ENCODE peak calls at places on chromosomes 7 and 10, in nine cellular contexts. One of them, this sample, is unnamed.

GRCh38 chr7:155232911-155233702 is 64.6 kb upstream of the INSIG1 start:
- DNase-seq in sigmoid colon: no peak
- DNase-seq in mucosa of gallbladder: no peak
- DNase-seq in stimulated activated CD8-positive, alpha-beta memory T cell treated with anti-CD3 and anti-CD28 coated beads, Interleukin-7, amount 100 ng/mL, for 1 hour: no peak
- DNase-seq in Panc1: no peak
- DNase-seq in pancreas: peak; percentile 26
- DNase-seq in stimulated activated CD4-positive, alpha-beta T cell treated with anti-CD3 and anti-CD28 coated beads, Interleukin-1b, Interleukin-23, amount 100 ng/mL, for 4 hours: no peak
- DNase-seq in H54: no peak
- DNase-seq in anterior cingulate cortex: no peak
- DNase-seq in this sample: no peak

GRCh38 chr7:98242342-98242741 is 9.7 kb downstream of the TECPR1 start:
- DNase-seq in sigmoid colon: no peak
- DNase-seq in mucosa of gallbladder: no peak
- DNase-seq in stimulated activated CD8-positive, alpha-beta memory T cell treated with anti-CD3 and anti-CD28 coated beads, Interleukin-7, amount 100 ng/mL, for 1 hour: no peak
- DNase-seq in Panc1: no peak
- DNase-seq in pancreas: no peak
- DNase-seq in stimulated activated CD4-positive, alpha-beta T cell treated with anti-CD3 and anti-CD28 coated beads, Interleukin-1b, Interleukin-23, amount 100 ng/mL, for 4 hours: no peak
- DNase-seq in H54: no peak
- DNase-seq in anterior cingulate cortex: no peak
- DNase-seq in this sample: no peak

GRCh38 chr7:15866753-15867152 is 180.3 kb upstream of the MEOX2 start:
- DNase-seq in sigmoid colon: no peak
- DNase-seq in mucosa of gallbladder: no peak
- DNase-seq in stimulated activated CD8-positive, alpha-beta memory T cell treated with anti-CD3 and anti-CD28 coated beads, Interleukin-7, amount 100 ng/mL, for 1 hour: no peak
- DNase-seq in Panc1: no peak
- DNase-seq in pancreas: no peak
- DNase-seq in stimulated activated CD4-positive, alpha-beta T cell treated with anti-CD3 and anti-CD28 coated beads, Interleukin-1b, Interleukin-23, amount 100 ng/mL, for 4 hours: no peak
- DNase-seq in H54: no peak
- DNase-seq in anterior cingulate cortex: no peak
- DNase-seq in this sample: no peak

GRCh38 chr7:73606801-73607691 is 17.3 kb downstream of the MLXIPL start:
- DNase-seq in sigmoid colon: no peak
- DNase-seq in mucosa of gallbladder: no peak
- DNase-seq in stimulated activated CD8-positive, alpha-beta memory T cell treated with anti-CD3 and anti-CD28 coated beads, Interleukin-7, amount 100 ng/mL, for 1 hour: peak; percentile 60
- DNase-seq in Panc1: no peak
- DNase-seq in pancreas: peak; percentile 88
- DNase-seq in stimulated activated CD4-positive, alpha-beta T cell treated with anti-CD3 and anti-CD28 coated beads, Interleukin-1b, Interleukin-23, amount 100 ng/mL, for 4 hours: peak; percentile 69
- DNase-seq in H54: peak; percentile 63
- DNase-seq in anterior cingulate cortex: peak; percentile 11
- DNase-seq in this sample: peak; percentile 71

GRCh38 chr10:1420663-1421362 is 316.5 kb downstream of the ADARB2 start:
- DNase-seq in sigmoid colon: no peak
- DNase-seq in mucosa of gallbladder: peak; percentile 65
- DNase-seq in stimulated activated CD8-positive, alpha-beta memory T cell treated with anti-CD3 and anti-CD28 coated beads, Interleukin-7, amount 100 ng/mL, for 1 hour: peak; percentile 22
- DNase-seq in Panc1: peak; percentile 43
- DNase-seq in pancreas: peak; percentile 85
- DNase-seq in stimulated activated CD4-positive, alpha-beta T cell treated with anti-CD3 and anti-CD28 coated beads, Interleukin-1b, Interleukin-23, amount 100 ng/mL, for 4 hours: peak; percentile 58
- DNase-seq in H54: peak; percentile 30
- DNase-seq in anterior cingulate cortex: peak; percentile 34
- DNase-seq in this sample: peak; percentile 73

GRCh38 chr10:70690584-70690983 is 18.3 kb downstream of the ADAMTS14 start:
- DNase-seq in sigmoid colon: no peak
- DNase-seq in mucosa of gallbladder: no peak
- DNase-seq in stimulated activated CD8-positive, alpha-beta memory T cell treated with anti-CD3 and anti-CD28 coated beads, Interleukin-7, amount 100 ng/mL, for 1 hour: no peak
- DNase-seq in Panc1: no peak
- DNase-seq in pancreas: no peak
- DNase-seq in stimulated activated CD4-positive, alpha-beta T cell treated with anti-CD3 and anti-CD28 coated beads, Interleukin-1b, Interleukin-23, amount 100 ng/mL, for 4 hours: no peak
- DNase-seq in H54: no peak
- DNase-seq in anterior cingulate cortex: no peak
- DNase-seq in this sample: no peak

GRCh38 chr10:98374176-98374969 is 40.6 kb downstream of the PYROXD2 start:
- DNase-seq in sigmoid colon: no peak
- DNase-seq in mucosa of gallbladder: peak; percentile 31
- DNase-seq in stimulated activated CD8-positive, alpha-beta memory T cell treated with anti-CD3 and anti-CD28 coated beads, Interleukin-7, amount 100 ng/mL, for 1 hour: no peak
- DNase-seq in Panc1: no peak
- DNase-seq in pancreas: no peak
- DNase-seq in stimulated activated CD4-positive, alpha-beta T cell treated with anti-CD3 and anti-CD28 coated beads, Interleukin-1b, Interleukin-23, amount 100 ng/mL, for 4 hours: no peak
- DNase-seq in H54: peak; percentile 50
- DNase-seq in anterior cingulate cortex: no peak
- DNase-seq in this sample: no peak

GRCh38 chr7:130151591-130152269 is 53.5 kb downstream of the TMEM209 start:
- DNase-seq in sigmoid colon: no peak
- DNase-seq in mucosa of gallbladder: no peak
- DNase-seq in stimulated activated CD8-positive, alpha-beta memory T cell treated with anti-CD3 and anti-CD28 coated beads, Interleukin-7, amount 100 ng/mL, for 1 hour: no peak
- DNase-seq in Panc1: no peak
- DNase-seq in pancreas: no peak
- DNase-seq in stimulated activated CD4-positive, alpha-beta T cell treated with anti-CD3 and anti-CD28 coated beads, Interleukin-1b, Interleukin-23, amount 100 ng/mL, for 4 hours: no peak
- DNase-seq in H54: no peak
- DNase-seq in anterior cingulate cortex: no peak
- DNase-seq in this sample: peak; percentile 58

GRCh38 chr7:47128719-47129118 is 453.2 kb downstream of the TNS3 start:
- DNase-seq in sigmoid colon: no peak
- DNase-seq in mucosa of gallbladder: no peak
- DNase-seq in stimulated activated CD8-positive, alpha-beta memory T cell treated with anti-CD3 and anti-CD28 coated beads, Interleukin-7, amount 100 ng/mL, for 1 hour: no peak
- DNase-seq in Panc1: no peak
- DNase-seq in pancreas: no peak
- DNase-seq in stimulated activated CD4-positive, alpha-beta T cell treated with anti-CD3 and anti-CD28 coated beads, Interleukin-1b, Interleukin-23, amount 100 ng/mL, for 4 hours: no peak
- DNase-seq in H54: no peak
- DNase-seq in anterior cingulate cortex: no peak
- DNase-seq in this sample: no peak

This sample was measured in stimulated activated naive CD8-positive, alpha-beta T cell treated with anti-CD3 and anti-CD28 coated beads, Interleukin-15, amount 100 ng/mL, for 72 hours.